ENCODE peak calls at places on chromosomes 11 and 22, in eight cellular contexts. T is cardiac muscle cell, A is esophagus squamous epithelium, J is body of pancreas, R is OCI-LY7, G is spleen, S is brain microvascular endothelial cell, M is WERI-Rb-1. O is an unnamed sample. For H3K36me3, the result is how much of the 10 kb centered on the place peaks cover.

GRCh38 chr22:43113516-43114251 is 3.1 kb downstream of the BIK start:
- DNase-seq in J (peak), T (no peak), S (no peak), A (no peak), G (no peak), M (no peak), R (peak), O (no peak)

GRCh38 chr22:36864454-36865215 is 3.8 kb downstream of the NCF4 start:
- DNase-seq in G (no peak), J (no peak), A (no peak), R (no peak), T (no peak), S (no peak), M (no peak), O (no peak)

GRCh38 chr22:30830907-30831306 is 136.2 kb downstream of the OSBP2 start:
- DNase-seq in R (no peak), A (no peak), G (no peak), M (no peak), T (no peak), S (peak), J (no peak), O (peak)

GRCh38 chr11:123517559-123518364 is 87.7 kb downstream of the GRAMD1B start:
- DNase-seq in R (no peak), G (no peak), S (no peak), M (peak), A (no peak), T (no peak), J (no peak), O (no peak)

GRCh38 chr11:27040302-27041115 is at the start of gene BBOX1:
- DNase-seq in G (no peak), R (peak), S (no peak), J (peak), M (no peak), A (no peak), T (no peak), O (no peak)

GRCh38 chr22:19134874-19135273 is 3.8 kb downstream of the TSSK2 start:
- DNase-seq in J (no peak), A (no peak), T (no peak), R (no peak), M (no peak), G (peak), S (no peak), O (no peak)

GRCh38 chr11:114317738-114318137 is 21.5 kb downstream of the NNMT start:
- DNase-seq in M (peak), G (no peak), T (peak), A (no peak), J (no peak), R (peak), S (no peak), O (no peak)

GRCh38 chr11:36002196-36002595 is 58.3 kb downstream of the LDLRAD3 start:
- DNase-seq in G (no peak), M (no peak), A (no peak), T (no peak), S (no peak), R (no peak), J (no peak), O (no peak)

GRCh38 chr11:1876361-1877063 is 15.2 kb downstream of the PRR33 start:
- DNase-seq in T (peak), M (peak), R (peak), S (peak), J (peak), A (no peak), G (peak), O (no peak)

GRCh38 chr11:117392001-117392690 is 64.5 kb downstream of the CEP164 start:
- DNase-seq in S (no peak), A (no peak), R (no peak), J (no peak), M (no peak), G (peak), T (no peak), O (no peak)

GRCh38 chr22:45201678-45202332 is 38.1 kb downstream of the NUP50 start:
- DNase-seq in A (no peak), J (no peak), G (no peak), M (no peak), T (no peak), S (peak), R (no peak), O (no peak)

GRCh38 chr11:126748097-126748756 is 252.3 kb downstream of the KIRREL3 start:
- DNase-seq in R (no peak), J (no peak), S (no peak), A (no peak), T (no peak), G (peak), M (no peak), O (no peak)

GRCh38 chr22:29519996-29520395 is 33.6 kb downstream of the THOC5 start:
- DNase-seq in S (no peak), M (no peak), J (no peak), G (no peak), A (no peak), R (no peak), T (no peak), O (no peak)

GRCh38 chr22:33851240-33851639 is 69.0 kb downstream of the LARGE1 start:
- DNase-seq in M (no peak), J (no peak), R (peak), T (no peak), S (no peak), G (no peak), A (no peak), O (no peak)

GRCh38 chr22:23197836-23198235 is 17.5 kb downstream of the BCR start:
- DNase-seq in G (peak), A (no peak), J (no peak), R (no peak), S (no peak), M (no peak), T (no peak), O (no peak)

GRCh38 chr11:46553746-46554204 is 40.0 kb downstream of the AMBRA1 start:
- DNase-seq in R (no peak), A (no peak), J (no peak), T (no peak), M (no peak), G (no peak), S (no peak), O (no peak)

GRCh38 chr11:11318479-11318878 is 34.6 kb downstream of the CSNK2A3 start:
- DNase-seq in J (no peak), T (no peak), R (no peak), S (no peak), A (no peak), M (no peak), G (no peak), O (no peak)

GRCh38 chr11:103051158-103051801 is 40.7 kb downstream of the DCUN1D5 start:
- DNase-seq in S (no peak), A (no peak), G (no peak), J (no peak), M (no peak), T (no peak), R (no peak), O (no peak)

GRCh38 chr11:41201156-41201555 is 258.3 kb downstream of the LRRC4C start:
- DNase-seq in R (peak), J (no peak), A (no peak), G (no peak), M (peak), S (no peak), T (peak), O (no peak)

GRCh38 chr22:40645579-40646197 is 9.2 kb upstream of the MRTFA start:
- DNase-seq in J (no peak), M (no peak), T (no peak), R (no peak), G (no peak), A (no peak), S (no peak), O (no peak)

GRCh38 chr22:31647516-31647915 is 14.5 kb downstream of the PISD start:
- DNase-seq in M (no peak), R (no peak), S (peak), J (no peak), G (no peak), A (no peak), T (no peak), O (no peak)

GRCh38 chr11:57476223-57476882 is 16.0 kb downstream of the RTN4RL2 start:
- DNase-seq in G (peak), M (no peak), J (peak), A (no peak), T (peak), S (no peak), R (no peak), O (no peak)

GRCh38 chr11:88489030-88489429 is 151.5 kb upstream of the CTSC start:
- DNase-seq in R (no peak), G (no peak), S (no peak), A (no peak), J (no peak), M (no peak), T (no peak), O (no peak)

GRCh38 chr11:86106916-86107315 is 38.0 kb upstream of the PICALM start:
- DNase-seq in J (no peak), S (no peak), G (no peak), R (no peak), M (no peak), A (no peak), T (no peak), O (no peak)

GRCh38 chr22:20636945-20637344 is 129.5 kb downstream of the MED15 start:
- DNase-seq in J (no peak), T (no peak), G (no peak), S (no peak), M (no peak), R (no peak), A (no peak), O (no peak)

GRCh38 chr11:28384418-28384817 is 276.2 kb downstream of the METTL15 start:
- DNase-seq in T (no peak), G (no peak), J (no peak), S (peak), M (no peak), R (no peak), A (no peak), O (no peak)

GRCh38 chr11:7448126-7448525 is 37.2 kb upstream of the OLFML1 start:
- DNase-seq in G (no peak), R (no peak), S (no peak), A (no peak), J (no peak), M (no peak), T (peak), O (no peak)

GRCh38 chr22:30575859-30576258 is 1.4 kb upstream of the GAL3ST1 start:
- DNase-seq in R (no peak), G (no peak), J (peak), T (no peak), M (no peak), S (no peak), A (no peak), O (no peak)

GRCh38 chr11:61617515-61617914 is 36.6 kb upstream of the SYT7 start:
- DNase-seq in T (no peak), S (no peak), R (no peak), M (no peak), J (no peak), G (no peak), A (no peak), O (no peak)

GRCh38 chr11:85628771-85629341 is 463 bp downstream of the TMEM126B start:
- DNase-seq in R (no peak), G (no peak), A (no peak), J (no peak), S (no peak), M (no peak), T (no peak), O (no peak)

GRCh38 chr11:60305906-60306619 is 21.0 kb upstream of the MS4A6E start:
- DNase-seq in M (no peak), T (no peak), A (no peak), S (peak), J (no peak), G (no peak), R (no peak), O (no peak)

GRCh38 chr11:47443028-47443700 is 5.8 kb downstream of the RAPSN start:
- DNase-seq in S (no peak), J (no peak), T (no peak), G (no peak), R (peak), M (no peak), A (no peak), O (no peak)

GRCh38 chr22:26553056-26553752 is 36.7 kb downstream of the TPST2 start:
- DNase-seq in A (no peak), R (peak), G (no peak), T (no peak), J (peak), M (no peak), S (peak), O (no peak)

GRCh38 chr22:47120399-47120798 is 357.9 kb downstream of the TBC1D22A start:
- DNase-seq in M (no peak), S (no peak), J (no peak), T (no peak), R (no peak), G (no peak), A (no peak), O (no peak)

GRCh38 chr22:29820941-29821789 is 16.9 kb downstream of the ASCC2 start:
- DNase-seq in M (no peak), S (peak), J (peak), G (no peak), A (no peak), T (peak), R (no peak), O (peak)

GRCh38 chr11:119739021-119739703 is 10.2 kb upstream of the NECTIN1 start:
- DNase-seq in A (no peak), T (no peak), R (no peak), M (no peak), J (no peak), S (no peak), G (no peak), O (no peak)

GRCh38 chr11:93846411-93846810 is 4.0 kb downstream of the VSTM5 start:
- DNase-seq in G (no peak), S (no peak), R (no peak), T (no peak), A (no peak), M (no peak), J (no peak), O (no peak)

DNA sequence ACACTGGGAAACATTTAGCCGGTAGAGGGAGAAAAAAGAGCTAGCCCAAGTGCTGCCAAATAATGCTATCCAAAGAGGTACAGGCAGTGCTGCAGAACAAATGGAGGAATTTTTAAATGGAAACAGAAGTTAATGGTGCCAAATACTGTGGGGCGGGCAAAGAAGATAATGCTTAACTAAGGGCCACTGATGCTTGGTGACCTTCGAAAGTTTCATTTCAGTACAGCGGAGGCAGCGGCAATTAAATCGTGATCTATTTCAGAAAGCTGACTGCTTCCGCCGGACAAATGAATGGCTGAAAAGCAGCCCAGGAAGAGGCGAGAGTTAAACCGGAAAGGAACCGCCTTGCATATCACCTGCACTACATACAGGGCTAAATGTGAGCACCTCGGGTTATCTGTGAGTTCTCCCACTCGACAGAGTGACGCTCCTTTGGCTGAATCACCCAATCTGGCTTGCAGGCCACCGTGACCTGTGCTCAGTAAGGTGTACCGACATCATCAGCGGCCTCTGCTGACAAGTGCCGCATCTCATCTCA is 42.1 kb downstream of the CADM1 start:
- DNase-seq in M (no peak), T (no peak), J (peak), G (no peak), A (no peak), S (no peak), R (no peak), O (no peak)
- TF ChIP-seq CTCF in M (no peak), T (no peak), J (peak), G (no peak), A (no peak), S (no peak), R (no peak), O (no peak)

DNA sequence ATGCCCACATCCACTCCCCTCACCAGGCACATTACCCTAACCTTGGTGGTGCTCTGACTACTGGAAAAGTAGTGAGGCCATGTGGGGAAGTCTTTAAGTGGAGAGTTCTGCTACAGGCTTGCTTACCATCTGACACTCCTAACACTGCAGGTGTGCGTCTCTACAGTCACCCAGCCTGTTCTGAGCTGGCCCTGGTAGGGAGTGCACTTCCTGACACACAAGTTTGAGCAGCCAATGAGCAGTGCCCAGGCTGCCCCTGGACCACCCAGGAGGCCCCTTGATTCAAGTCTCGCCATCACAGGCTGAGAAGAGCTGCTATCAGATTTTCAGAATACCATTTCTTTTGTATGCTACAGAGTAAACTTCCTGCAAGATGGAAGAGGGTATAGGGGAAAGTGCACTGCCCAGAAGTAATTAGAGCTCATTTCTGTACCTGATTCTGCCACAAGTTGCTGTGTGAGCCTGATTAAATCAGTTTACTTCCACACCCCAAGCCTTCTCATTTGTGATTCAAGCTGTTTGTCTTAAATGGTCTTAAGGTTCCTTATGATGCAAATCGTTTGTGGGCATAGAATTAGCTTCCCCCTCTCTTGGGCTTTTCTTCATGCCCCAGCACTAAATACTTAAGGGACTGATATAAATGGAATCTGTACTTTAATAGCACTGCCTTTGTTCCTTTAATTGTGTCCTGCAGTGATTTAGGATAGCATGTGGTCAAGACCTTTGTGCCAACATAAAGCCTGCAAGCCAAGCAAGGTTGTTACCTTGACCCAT is 22.2 kb downstream of the OPCML start:
- DNase-seq in M (no peak), G (no peak), R (no peak), T (no peak), A (no peak), J (no peak), S (no peak), O (no peak)
- H3K4me3 ChIP-seq in M (no peak), G (no peak), R (no peak), T (no peak), A (no peak), J (no peak), S (no peak), O (no peak)

GRCh38 chr11:45328726-45329125 is 42.6 kb upstream of the SYT13 start:
- DNase-seq in A (no peak), S (no peak), T (no peak), M (no peak), R (no peak), J (no peak), G (no peak), O (no peak)
- H3K36me3 ChIP-seq in A (under half), S (under half), T (under half), M (under half), R (under half), J (under half), G (under half), O (under half)

DNA sequence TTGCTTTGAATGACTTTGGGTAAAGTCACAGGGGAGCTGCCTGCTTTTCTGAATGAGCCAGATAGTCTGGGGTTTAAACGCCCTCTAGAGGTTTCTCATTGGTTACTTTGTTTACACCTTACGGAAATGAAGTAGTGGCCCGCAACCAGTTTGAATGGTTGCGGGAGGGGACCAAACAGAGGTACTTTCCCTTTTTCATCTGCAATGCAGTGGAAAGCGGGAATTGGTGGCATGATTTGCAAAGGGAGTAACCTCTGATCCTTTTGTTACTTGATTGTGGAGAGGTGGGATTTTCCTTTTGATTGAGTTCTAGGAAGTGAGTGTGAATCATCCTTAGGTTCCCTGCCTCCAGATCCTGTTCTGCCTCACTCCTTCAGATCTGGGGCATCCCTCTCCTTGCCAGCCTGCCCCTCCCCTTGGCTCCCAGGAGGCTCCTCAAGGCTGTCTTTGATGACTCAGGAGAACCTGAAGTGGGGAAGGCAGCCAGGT is 15.9 kb upstream of the GLYATL1 start:
- DNase-seq in T (peak), J (no peak), S (peak), R (peak), A (no peak), M (no peak), G (no peak), O (no peak)
- TF ChIP-seq CTCF in T (peak), J (peak), S (peak), R (peak), A (peak), M (no peak), G (no peak), O (no peak)

GRCh38 chr11:68321293-68322030 is 9.1 kb downstream of the LRP5 start:
- DNase-seq in S (no peak), A (no peak), J (no peak), T (no peak), G (no peak), R (no peak), M (no peak), O (no peak)

GRCh38 chr11:68324241-68324640 is 11.8 kb downstream of the LRP5 start:
- DNase-seq in S (no peak), J (no peak), R (no peak), M (no peak), T (no peak), G (no peak), A (no peak), O (no peak)

GRCh38 chr11:68325183-68325893 is 12.9 kb downstream of the LRP5 start:
- DNase-seq in S (no peak), J (no peak), G (no peak), T (no peak), R (no peak), M (no peak), A (no peak), O (no peak)

GRCh38 chr11:68324695-68325094 is 12.3 kb downstream of the LRP5 start:
- DNase-seq in G (no peak), R (no peak), A (no peak), J (no peak), S (no peak), M (no peak), T (no peak), O (no peak)

GRCh38 chr11:68322031-68322388 is 9.6 kb downstream of the LRP5 start:
- DNase-seq in S (no peak), A (no peak), J (no peak), R (no peak), G (no peak), T (no peak), M (no peak), O (no peak)
- H3K4me3 ChIP-seq in S (no peak), A (peak), J (no peak), R (no peak), G (no peak), T (no peak), M (no peak), O (peak)

GRCh38 chr11:66262696-66263095 is 5.7 kb upstream of the RAB1B start:
- DNase-seq in R (no peak), G (peak), M (no peak), A (no peak), S (no peak), T (no peak), J (no peak), O (no peak)

GRCh38 chr11:66263785-66264184 is 4.7 kb upstream of the RAB1B start:
- DNase-seq in A (no peak), G (peak), J (no peak), S (no peak), R (no peak), T (no peak), M (no peak), O (no peak)

GRCh38 chr11:66264383-66264782 is 4.1 kb upstream of the RAB1B start:
- DNase-seq in S (no peak), M (no peak), G (peak), J (no peak), T (no peak), R (no peak), A (no peak), O (no peak)

GRCh38 chr11:66262191-66262590 is 6.2 kb upstream of the RAB1B start:
- DNase-seq in R (no peak), T (no peak), S (no peak), M (no peak), G (no peak), A (no peak), J (no peak), O (no peak)

GRCh38 chr11:66263231-66263630 is 5.2 kb upstream of the RAB1B start:
- DNase-seq in J (no peak), G (peak), R (no peak), M (no peak), T (no peak), A (no peak), S (no peak), O (no peak)
- H3K36me3 ChIP-seq in J (under half), G (half or more), R (half or more), M (half or more), T (under half), A (under half), S (under half), O (half or more)

O was measured in ascending aorta.